ENCODE peak calls at places on chromosomes 11 and 22, in six cellular contexts. One of them, this sample, is unnamed.
A peak's percentile ranks its signal among the peaks of the same experiment; 100 is the strongest.

GRCh38 chr22:46010177-46010867 is 33.4 kb upstream of the WNT7B start:
- DNase-seq in psoas muscle: peak; percentile 17
- DNase-seq in caudate nucleus: no peak
- DNase-seq in CD8-positive, alpha-beta memory T cell: no peak
- DNase-seq in adrenal gland: peak; percentile 53
- DNase-seq in right cardiac atrium: peak; percentile 37
- DNase-seq in this sample: no peak

GRCh38 chr22:44272330-44272729 is 40.4 kb downstream of the SHISAL1 start:
- DNase-seq in psoas muscle: no peak
- DNase-seq in caudate nucleus: no peak
- DNase-seq in CD8-positive, alpha-beta memory T cell: no peak
- DNase-seq in adrenal gland: no peak
- DNase-seq in right cardiac atrium: no peak
- DNase-seq in this sample: no peak

GRCh38 chr22:29713156-29713715 is 6.6 kb upstream of the CABP7 start:
- DNase-seq in psoas muscle: no peak
- DNase-seq in caudate nucleus: no peak
- DNase-seq in CD8-positive, alpha-beta memory T cell: no peak
- DNase-seq in adrenal gland: no peak
- DNase-seq in right cardiac atrium: no peak
- DNase-seq in this sample: no peak

GRCh38 chr11:35398881-35399280 is 20.5 kb downstream of the SLC1A2 start:
- DNase-seq in psoas muscle: no peak
- DNase-seq in caudate nucleus: no peak
- DNase-seq in CD8-positive, alpha-beta memory T cell: no peak
- DNase-seq in adrenal gland: no peak
- DNase-seq in right cardiac atrium: no peak
- DNase-seq in this sample: no peak

GRCh38 chr11:79543101-79543500 is 102.3 kb upstream of the TENM4 start:
- DNase-seq in psoas muscle: no peak
- DNase-seq in caudate nucleus: no peak
- DNase-seq in CD8-positive, alpha-beta memory T cell: no peak
- DNase-seq in adrenal gland: no peak
- DNase-seq in right cardiac atrium: no peak
- DNase-seq in this sample: no peak

GRCh38 chr11:63939351-63939920 is 634 bp downstream of the NAA40 start:
- DNase-seq in psoas muscle: no peak
- DNase-seq in caudate nucleus: no peak
- DNase-seq in CD8-positive, alpha-beta memory T cell: peak; percentile 22
- DNase-seq in adrenal gland: no peak
- DNase-seq in right cardiac atrium: peak; percentile 49
- DNase-seq in this sample: peak; percentile 44

GRCh38 chr22:18973264-18974031 is 37.4 kb upstream of the PRODH start:
- DNase-seq in psoas muscle: no peak
- DNase-seq in caudate nucleus: no peak
- DNase-seq in CD8-positive, alpha-beta memory T cell: no peak
- DNase-seq in adrenal gland: no peak
- DNase-seq in right cardiac atrium: no peak
- DNase-seq in this sample: no peak

GRCh38 chr11:36312593-36312990 is 16.5 kb downstream of the PRR5L start:
- DNase-seq in psoas muscle: no peak
- DNase-seq in caudate nucleus: no peak
- DNase-seq in CD8-positive, alpha-beta memory T cell: no peak
- DNase-seq in adrenal gland: no peak
- DNase-seq in right cardiac atrium: no peak
- DNase-seq in this sample: no peak

GRCh38 chr11:44983786-44984185 is 33.1 kb upstream of the TP53I11 start:
- DNase-seq in psoas muscle: no peak
- DNase-seq in caudate nucleus: no peak
- DNase-seq in CD8-positive, alpha-beta memory T cell: no peak
- DNase-seq in adrenal gland: no peak
- DNase-seq in right cardiac atrium: no peak
- DNase-seq in this sample: no peak

GRCh38 chr22:35008213-35008612 is 57.7 kb upstream of the ISX start:
- DNase-seq in psoas muscle: no peak
- DNase-seq in caudate nucleus: no peak
- DNase-seq in CD8-positive, alpha-beta memory T cell: no peak
- DNase-seq in adrenal gland: no peak
- DNase-seq in right cardiac atrium: no peak
- DNase-seq in this sample: no peak

GRCh38 chr22:17581056-17581455 is 17.8 kb downstream of the SLC25A18 start:
- DNase-seq in psoas muscle: no peak
- DNase-seq in caudate nucleus: no peak
- DNase-seq in CD8-positive, alpha-beta memory T cell: no peak
- DNase-seq in adrenal gland: no peak
- DNase-seq in right cardiac atrium: no peak
- DNase-seq in this sample: no peak

GRCh38 chr11:65894034-65894591 is 3.6 kb downstream of the CCDC85B start:
- DNase-seq in psoas muscle: no peak
- DNase-seq in caudate nucleus: no peak
- DNase-seq in CD8-positive, alpha-beta memory T cell: peak; percentile 40
- DNase-seq in adrenal gland: no peak
- DNase-seq in right cardiac atrium: peak; percentile 83
- DNase-seq in this sample: no peak

GRCh38 chr11:2933376-2934056 is 4.3 kb upstream of the PHLDA2 start:
- DNase-seq in psoas muscle: peak; percentile 74
- DNase-seq in caudate nucleus: no peak
- DNase-seq in CD8-positive, alpha-beta memory T cell: no peak
- DNase-seq in adrenal gland: peak; percentile 80
- DNase-seq in right cardiac atrium: peak; percentile 89
- DNase-seq in this sample: peak; percentile 89
- H3K27ac ChIP-seq in psoas muscle: no peak overlapping the region
- H3K27ac ChIP-seq in caudate nucleus: no peak overlapping the region
- H3K27ac ChIP-seq in CD8-positive, alpha-beta memory T cell: no peak overlapping the region
- H3K27ac ChIP-seq in adrenal gland: no peak overlapping the region
- H3K27ac ChIP-seq in right cardiac atrium: no peak overlapping the region
- H3K27ac ChIP-seq in this sample: no peak overlapping the region

GRCh38 chr11:69307421-69307820 is 13.5 kb downstream of the MYEOV start:
- DNase-seq in psoas muscle: no peak
- DNase-seq in caudate nucleus: no peak
- DNase-seq in CD8-positive, alpha-beta memory T cell: no peak
- DNase-seq in adrenal gland: no peak
- DNase-seq in right cardiac atrium: no peak
- DNase-seq in this sample: no peak
- H3K27ac ChIP-seq in psoas muscle: no peak overlapping the region
- H3K27ac ChIP-seq in caudate nucleus: no peak overlapping the region
- H3K27ac ChIP-seq in CD8-positive, alpha-beta memory T cell: no peak overlapping the region
- H3K27ac ChIP-seq in adrenal gland: no peak overlapping the region
- H3K27ac ChIP-seq in right cardiac atrium: no peak overlapping the region
- H3K27ac ChIP-seq in this sample: no peak overlapping the region

GRCh38 chr11:14132312-14132711 is 169.8 kb downstream of the SPON1 start:
- DNase-seq in psoas muscle: no peak
- DNase-seq in caudate nucleus: no peak
- DNase-seq in CD8-positive, alpha-beta memory T cell: no peak
- DNase-seq in adrenal gland: no peak
- DNase-seq in right cardiac atrium: no peak
- DNase-seq in this sample: no peak

GRCh38 chr11:14133381-14133780 is 170.9 kb downstream of the SPON1 start:
- DNase-seq in psoas muscle: no peak
- DNase-seq in caudate nucleus: no peak
- DNase-seq in CD8-positive, alpha-beta memory T cell: no peak
- DNase-seq in adrenal gland: no peak
- DNase-seq in right cardiac atrium: no peak
- DNase-seq in this sample: no peak

GRCh38 chr11:14136561-14136960 is 174.0 kb downstream of the SPON1 start:
- DNase-seq in psoas muscle: no peak
- DNase-seq in caudate nucleus: no peak
- DNase-seq in CD8-positive, alpha-beta memory T cell: no peak
- DNase-seq in adrenal gland: no peak
- DNase-seq in right cardiac atrium: no peak
- DNase-seq in this sample: no peak

GRCh38 chr11:14141676-14142075 is 179.2 kb downstream of the SPON1 start:
- DNase-seq in psoas muscle: no peak
- DNase-seq in caudate nucleus: no peak
- DNase-seq in CD8-positive, alpha-beta memory T cell: no peak
- DNase-seq in adrenal gland: no peak
- DNase-seq in right cardiac atrium: no peak
- DNase-seq in this sample: no peak

DNA sequence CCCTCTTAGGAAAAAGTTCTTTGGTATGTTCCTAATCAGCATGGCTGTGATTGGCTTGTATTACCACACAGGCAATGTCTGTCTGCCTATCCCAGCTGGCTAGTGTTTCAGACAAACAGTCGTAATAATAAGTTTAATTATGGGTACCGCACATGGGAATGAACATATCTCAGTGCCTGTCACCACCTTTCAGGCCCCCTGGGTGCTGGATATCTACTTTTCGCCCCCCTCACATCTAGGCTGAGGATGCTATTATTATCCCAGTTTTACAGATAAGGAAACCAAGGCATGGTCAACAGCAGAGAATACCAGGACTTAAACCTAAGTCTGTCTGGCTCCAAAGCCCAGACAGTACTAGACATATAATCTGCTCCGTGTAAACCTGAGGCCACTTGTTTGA is 174.8 kb downstream of the SPON1 start:
- DNase-seq in psoas muscle: no peak
- DNase-seq in caudate nucleus: no peak
- DNase-seq in CD8-positive, alpha-beta memory T cell: no peak
- DNase-seq in adrenal gland: no peak
- DNase-seq in right cardiac atrium: no peak
- DNase-seq in this sample: no peak
- H3K27ac ChIP-seq in psoas muscle: no peak overlapping the region
- H3K27ac ChIP-seq in caudate nucleus: no peak overlapping the region
- H3K27ac ChIP-seq in CD8-positive, alpha-beta memory T cell: no peak overlapping the region
- H3K27ac ChIP-seq in adrenal gland: no peak overlapping the region
- H3K27ac ChIP-seq in right cardiac atrium: no peak overlapping the region
- H3K27ac ChIP-seq in this sample: no peak overlapping the region

GRCh38 chr11:9990221-9990973 is 303.6 kb downstream of the SBF2 start:
- DNase-seq in psoas muscle: no peak
- DNase-seq in caudate nucleus: no peak
- DNase-seq in CD8-positive, alpha-beta memory T cell: no peak
- DNase-seq in adrenal gland: no peak
- DNase-seq in right cardiac atrium: no peak
- DNase-seq in this sample: no peak
- H3K27ac ChIP-seq in psoas muscle: no peak overlapping the region
- H3K27ac ChIP-seq in caudate nucleus: no peak overlapping the region
- H3K27ac ChIP-seq in CD8-positive, alpha-beta memory T cell: no peak overlapping the region
- H3K27ac ChIP-seq in adrenal gland: no peak overlapping the region
- H3K27ac ChIP-seq in right cardiac atrium: no peak overlapping the region
- H3K27ac ChIP-seq in this sample: no peak overlapping the region

This sample was measured in H9.